ENCODE peak calls at places on chromosomes 2 and 18, in five cellular contexts. One of them, this sample, is unnamed.

GRCh38 chr18:10681581-10682367 is 155.9 kb downstream of the NAPG start:
- DNase-seq in trophoblast cell: peak
- DNase-seq in H1: no peak
- DNase-seq in mesenchymal stem cell: no peak
- DNase-seq in IMR-90: peak
- DNase-seq in this sample: no peak

GRCh38 chr2:233566141-233566956 is at the start of gene USP40:
- DNase-seq in IMR-90: peak
- DNase-seq in mesenchymal stem cell: peak
- DNase-seq in trophoblast cell: peak
- DNase-seq in H1: peak
- DNase-seq in this sample: peak

GRCh38 chr2:6423944-6424343 is 441.8 kb downstream of the CMPK2 start:
- DNase-seq in trophoblast cell: no peak
- DNase-seq in mesenchymal stem cell: no peak
- DNase-seq in IMR-90: peak
- DNase-seq in H1: no peak
- DNase-seq in this sample: no peak

GRCh38 chr2:241130316-241130715 is 19.0 kb downstream of the PASK start:
- DNase-seq in mesenchymal stem cell: no peak
- DNase-seq in IMR-90: no peak
- DNase-seq in trophoblast cell: no peak
- DNase-seq in H1: no peak
- DNase-seq in this sample: no peak

GRCh38 chr2:68745006-68745405 is 10.4 kb downstream of the ARHGAP25 start:
- DNase-seq in trophoblast cell: no peak
- DNase-seq in mesenchymal stem cell: no peak
- DNase-seq in IMR-90: no peak
- DNase-seq in H1: no peak
- DNase-seq in this sample: no peak

GRCh38 chr18:48879008-48879431 is 71.7 kb downstream of the SMAD7 start:
- DNase-seq in mesenchymal stem cell: no peak
- DNase-seq in trophoblast cell: peak
- DNase-seq in IMR-90: no peak
- DNase-seq in H1: no peak
- DNase-seq in this sample: no peak

GRCh38 chr2:42835577-42836371 is 43.4 kb upstream of the HAAO start:
- DNase-seq in trophoblast cell: peak
- DNase-seq in IMR-90: peak
- DNase-seq in H1: no peak
- DNase-seq in mesenchymal stem cell: peak
- DNase-seq in this sample: no peak

GRCh38 chr2:219452361-219453317 is 18.0 kb downstream of the SPEG start:
- DNase-seq in IMR-90: peak
- DNase-seq in H1: no peak
- DNase-seq in mesenchymal stem cell: peak
- DNase-seq in trophoblast cell: peak
- DNase-seq in this sample: no peak

GRCh38 chr2:182636694-182637093 is 79.4 kb upstream of the DNAJC10 start:
- DNase-seq in trophoblast cell: no peak
- DNase-seq in H1: no peak
- DNase-seq in IMR-90: no peak
- DNase-seq in mesenchymal stem cell: no peak
- DNase-seq in this sample: peak

GRCh38 chr2:20451346-20451745 is 4.5 kb downstream of the RHOB start:
- DNase-seq in trophoblast cell: peak
- DNase-seq in mesenchymal stem cell: peak
- DNase-seq in H1: no peak
- DNase-seq in IMR-90: peak
- DNase-seq in this sample: no peak

GRCh38 chr18:7021994-7022840 is 95.4 kb downstream of the LAMA1 start:
- DNase-seq in trophoblast cell: peak
- DNase-seq in mesenchymal stem cell: peak
- DNase-seq in H1: no peak
- DNase-seq in IMR-90: peak
- DNase-seq in this sample: no peak

GRCh38 chr2:45890819-45891218 is 239.3 kb downstream of the PRKCE start:
- DNase-seq in H1: no peak
- DNase-seq in IMR-90: no peak
- DNase-seq in trophoblast cell: no peak
- DNase-seq in mesenchymal stem cell: no peak
- DNase-seq in this sample: no peak

GRCh38 chr2:176461098-176461497 is 191.9 kb downstream of the MTX2 start:
- DNase-seq in IMR-90: peak
- DNase-seq in mesenchymal stem cell: peak
- DNase-seq in H1: no peak
- DNase-seq in trophoblast cell: no peak
- DNase-seq in this sample: no peak

GRCh38 chr2:39447266-39448168 is 10.4 kb upstream of the MAP4K3 start:
- DNase-seq in mesenchymal stem cell: no peak
- DNase-seq in trophoblast cell: no peak
- DNase-seq in H1: no peak
- DNase-seq in IMR-90: peak
- DNase-seq in this sample: no peak

GRCh38 chr2:70777450-70777849 is 9.4 kb upstream of the ADD2 start:
- DNase-seq in IMR-90: no peak
- DNase-seq in mesenchymal stem cell: no peak
- DNase-seq in H1: no peak
- DNase-seq in trophoblast cell: no peak
- DNase-seq in this sample: no peak

GRCh38 chr18:75782826-75783225 is 355.3 kb upstream of the SMIM21 start:
- DNase-seq in IMR-90: no peak
- DNase-seq in H1: no peak
- DNase-seq in mesenchymal stem cell: no peak
- DNase-seq in trophoblast cell: no peak
- DNase-seq in this sample: no peak

GRCh38 chr2:222982010-222982908 is 69.7 kb upstream of the KCNE4 start:
- DNase-seq in trophoblast cell: peak
- DNase-seq in mesenchymal stem cell: peak
- DNase-seq in H1: no peak
- DNase-seq in IMR-90: peak
- DNase-seq in this sample: peak

GRCh38 chr2:123258864-123259263 is 766.2 kb upstream of the CNTNAP5 start:
- DNase-seq in H1: no peak
- DNase-seq in IMR-90: no peak
- DNase-seq in trophoblast cell: no peak
- DNase-seq in mesenchymal stem cell: no peak
- DNase-seq in this sample: no peak

GRCh38 chr2:162244559-162245031 is 1.4 kb upstream of the FAP start:
- DNase-seq in IMR-90: peak
- DNase-seq in trophoblast cell: peak
- DNase-seq in H1: no peak
- DNase-seq in mesenchymal stem cell: peak
- DNase-seq in this sample: no peak

GRCh38 chr2:101986804-101987740 is 4.7 kb upstream of the IL1R2 start:
- DNase-seq in H1: no peak
- DNase-seq in mesenchymal stem cell: no peak
- DNase-seq in IMR-90: no peak
- DNase-seq in trophoblast cell: no peak
- DNase-seq in this sample: no peak

GRCh38 chr2:96344011-96344410 is 8.4 kb downstream of the NCAPH start:
- DNase-seq in trophoblast cell: no peak
- DNase-seq in IMR-90: peak
- DNase-seq in mesenchymal stem cell: peak
- DNase-seq in H1: no peak
- DNase-seq in this sample: no peak

GRCh38 chr2:189096769-189097447 is 82.7 kb downstream of the COL5A2 start:
- DNase-seq in mesenchymal stem cell: peak
- DNase-seq in H1: no peak
- DNase-seq in IMR-90: peak
- DNase-seq in trophoblast cell: peak
- DNase-seq in this sample: no peak

GRCh38 chr18:79200546-79201268 is 131.5 kb downstream of the ATP9B start:
- DNase-seq in mesenchymal stem cell: peak
- DNase-seq in H1: peak
- DNase-seq in trophoblast cell: peak
- DNase-seq in IMR-90: peak
- DNase-seq in this sample: peak

GRCh38 chr2:224650815-224651439 is 65.2 kb downstream of the CCDC195 start:
- DNase-seq in mesenchymal stem cell: peak
- DNase-seq in IMR-90: peak
- DNase-seq in trophoblast cell: peak
- DNase-seq in H1: no peak
- DNase-seq in this sample: peak

GRCh38 chr18:61597321-61597720 is 264.1 kb downstream of the CDH20 start:
- DNase-seq in trophoblast cell: no peak
- DNase-seq in IMR-90: no peak
- DNase-seq in H1: no peak
- DNase-seq in mesenchymal stem cell: peak
- DNase-seq in this sample: no peak

GRCh38 chr2:232937278-232937906 is 67.3 kb downstream of the SNORC start:
- DNase-seq in mesenchymal stem cell: peak
- DNase-seq in H1: no peak
- DNase-seq in IMR-90: peak
- DNase-seq in trophoblast cell: peak
- DNase-seq in this sample: no peak

GRCh38 chr18:58785870-58786269 is 78.8 kb upstream of the ZNF532 start:
- DNase-seq in IMR-90: no peak
- DNase-seq in mesenchymal stem cell: no peak
- DNase-seq in trophoblast cell: no peak
- DNase-seq in H1: no peak
- DNase-seq in this sample: no peak

GRCh38 chr18:58788470-58788869 is 76.2 kb upstream of the ZNF532 start:
- DNase-seq in IMR-90: no peak
- DNase-seq in H1: no peak
- DNase-seq in mesenchymal stem cell: no peak
- DNase-seq in trophoblast cell: peak
- DNase-seq in this sample: no peak

GRCh38 chr18:58784601-58785137 is 80.0 kb upstream of the ZNF532 start:
- DNase-seq in trophoblast cell: no peak
- DNase-seq in mesenchymal stem cell: peak
- DNase-seq in H1: no peak
- DNase-seq in IMR-90: no peak
- DNase-seq in this sample: no peak

GRCh38 chr18:58787750-58788149 is 76.9 kb upstream of the ZNF532 start:
- DNase-seq in mesenchymal stem cell: no peak
- DNase-seq in IMR-90: no peak
- DNase-seq in trophoblast cell: no peak
- DNase-seq in H1: no peak
- DNase-seq in this sample: no peak

DNA sequence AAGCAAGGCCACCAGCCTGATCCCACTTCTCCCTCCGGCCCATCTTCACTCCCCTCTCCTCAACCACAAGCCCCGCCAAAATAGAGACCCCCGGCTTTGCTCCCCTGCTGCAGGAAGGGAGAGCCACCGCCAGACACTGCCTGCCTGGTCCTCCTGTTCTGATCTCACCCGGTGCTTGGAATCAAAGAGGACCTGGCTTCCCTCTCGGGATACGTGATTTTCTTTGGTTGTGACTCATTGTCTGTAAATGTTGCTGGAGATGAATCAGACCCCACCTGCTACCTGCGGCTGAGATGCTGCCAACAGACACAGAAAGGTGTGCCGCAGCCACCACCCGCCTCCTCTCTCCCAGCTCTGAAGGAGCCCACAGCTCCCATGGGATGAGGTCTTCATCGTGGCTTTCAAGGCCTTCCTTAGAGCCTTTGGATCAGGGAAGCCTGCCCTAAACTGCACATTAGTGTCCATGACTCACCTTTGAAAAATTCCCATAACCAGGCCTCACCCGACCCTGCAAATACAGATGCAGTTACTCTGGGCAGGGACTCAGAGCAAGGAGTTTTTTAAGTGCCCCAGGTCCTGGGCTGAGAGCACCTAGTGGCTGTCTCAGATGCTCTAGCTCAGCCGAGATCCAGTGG is 79.4 kb upstream of the ZNF532 start:
- DNase-seq in mesenchymal stem cell: peak
- DNase-seq in H1: peak
- DNase-seq in trophoblast cell: peak
- DNase-seq in IMR-90: peak
- DNase-seq in this sample: no peak
- H3K4me3 ChIP-seq in mesenchymal stem cell: no peak
- H3K4me3 ChIP-seq in H1: no peak
- H3K4me3 ChIP-seq in trophoblast cell: no peak
- H3K4me3 ChIP-seq in IMR-90: no peak
- H3K4me3 ChIP-seq in this sample: no peak

DNA sequence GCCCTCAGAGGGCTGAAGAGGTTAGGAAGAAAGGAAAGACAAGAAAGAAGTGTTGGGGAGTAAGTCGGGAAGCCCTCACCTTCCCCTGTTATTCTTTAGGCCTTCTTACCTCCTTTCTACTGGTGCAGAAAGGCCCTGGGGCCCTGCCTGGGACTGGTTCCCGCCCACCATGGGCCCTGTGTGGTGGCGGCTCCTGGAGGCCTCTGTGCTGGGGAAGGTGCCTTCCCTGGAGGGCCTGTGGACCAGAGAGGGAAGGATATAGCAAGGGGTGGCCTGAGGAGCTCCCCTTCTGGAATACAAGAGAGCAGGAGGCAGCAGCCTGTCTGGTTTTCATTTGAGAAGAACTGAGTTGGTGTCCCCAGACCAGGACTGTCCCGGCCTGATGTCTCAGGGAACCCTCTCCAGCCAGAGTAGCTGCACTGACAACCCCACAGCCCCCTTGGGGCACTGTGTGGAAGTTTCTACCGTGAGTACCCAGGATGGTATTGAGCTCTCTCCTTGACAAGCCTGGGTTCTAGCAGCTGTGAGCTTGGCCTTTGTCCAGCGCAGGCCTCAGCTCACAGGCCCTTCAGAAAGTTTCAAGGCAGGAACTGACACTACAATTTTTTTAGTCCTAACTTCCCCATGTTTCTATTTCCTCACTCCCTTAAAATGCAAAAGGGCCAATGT is 47.1 kb downstream of the EFR3B start:
- DNase-seq in mesenchymal stem cell: no peak
- DNase-seq in trophoblast cell: no peak
- DNase-seq in IMR-90: no peak
- DNase-seq in H1: no peak
- DNase-seq in this sample: no peak
- H3K14ac ChIP-seq in mesenchymal stem cell: no peak
- H3K14ac ChIP-seq in trophoblast cell: no peak
- H3K14ac ChIP-seq in IMR-90: no peak
- H3K14ac ChIP-seq in H1: no peak
- H3K14ac ChIP-seq in this sample: no peak

DNA sequence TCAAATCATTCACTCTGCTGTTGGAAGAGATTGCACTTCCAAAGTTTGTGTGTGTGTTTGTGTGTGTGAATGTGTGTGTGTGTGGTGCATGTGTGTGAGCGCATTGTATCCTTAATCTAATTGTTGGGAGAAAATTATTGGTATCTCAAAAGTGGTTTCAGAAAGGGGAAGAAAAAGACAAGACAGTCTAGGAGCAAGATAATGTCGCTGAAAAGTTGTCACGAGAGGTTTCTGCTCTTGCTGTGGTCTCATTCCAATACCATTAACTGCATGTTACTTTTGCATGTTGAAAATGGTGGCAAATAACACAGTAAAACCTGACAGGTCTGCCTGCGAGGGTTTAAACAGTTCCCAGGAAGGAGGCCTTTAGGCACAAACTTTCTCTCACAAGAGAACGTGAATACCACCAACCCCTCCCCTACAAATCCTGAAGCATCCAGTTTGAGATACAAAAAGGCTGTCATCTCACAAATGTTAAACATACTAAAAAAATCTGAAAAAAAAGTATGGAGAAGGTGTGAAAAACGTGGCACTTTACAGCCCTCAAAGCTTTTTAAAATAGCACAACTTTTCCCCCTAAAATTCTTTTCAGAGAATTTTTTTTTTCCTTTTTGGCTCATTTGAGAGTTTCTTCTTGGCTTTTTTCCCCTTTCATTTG is 10.2 kb downstream of the ZEB2 start:
- DNase-seq in IMR-90: no peak
- DNase-seq in trophoblast cell: no peak
- DNase-seq in H1: no peak
- DNase-seq in mesenchymal stem cell: peak
- DNase-seq in this sample: no peak
- H3K4me3 ChIP-seq in IMR-90: no peak
- H3K4me3 ChIP-seq in trophoblast cell: no peak
- H3K4me3 ChIP-seq in H1: peak
- H3K4me3 ChIP-seq in mesenchymal stem cell: peak
- H3K4me3 ChIP-seq in this sample: no peak

GRCh38 chr2:169824373-169825333 is at the start of gene METTL5:
- DNase-seq in H1: peak
- DNase-seq in trophoblast cell: peak
- DNase-seq in mesenchymal stem cell: peak
- DNase-seq in IMR-90: peak
- DNase-seq in this sample: peak
- H3K14ac ChIP-seq in H1: no peak
- H3K14ac ChIP-seq in trophoblast cell: peak
- H3K14ac ChIP-seq in mesenchymal stem cell: peak
- H3K14ac ChIP-seq in IMR-90: peak
- H3K14ac ChIP-seq in this sample: no peak

This sample was measured in neuronal stem cell.